ENCODE peak calls at places on chromosomes 11 and 22, in four cellular contexts. M, L, V and K are unnamed samples.

GRCh38 chr11:77211040-77211451 is 83.0 kb downstream of the MYO7A start:
- DNase-seq in M (no peak), L (peak), V (no peak), K (no peak)

GRCh38 chr11:7422544-7423331 is 62.6 kb upstream of the OLFML1 start:
- DNase-seq in M (no peak), L (no peak), V (no peak), K (no peak)

GRCh38 chr11:114134870-114135269 is 75.4 kb downstream of the ZBTB16 start:
- DNase-seq in M (no peak), L (no peak), V (no peak), K (no peak)

GRCh38 chr22:46596819-46597218 is 23.4 kb upstream of the GRAMD4 start:
- DNase-seq in M (no peak), L (peak), V (no peak), K (peak)

GRCh38 chr11:134973801-134974200 is 561.8 kb upstream of the B3GAT1 start:
- DNase-seq in M (no peak), L (no peak), V (no peak), K (no peak)

GRCh38 chr11:64262271-64263002 is 11.1 kb downstream of the PLCB3 start:
- DNase-seq in M (no peak), L (no peak), V (no peak), K (no peak)

GRCh38 chr22:39997939-39998726 is 3.4 kb downstream of the FAM83F start:
- DNase-seq in M (no peak), L (peak), V (no peak), K (no peak)

GRCh38 chr11:58958500-58958899 is 19.2 kb downstream of the GLYATL1 start:
- DNase-seq in M (no peak), L (peak), V (peak), K (no peak)

GRCh38 chr11:112082729-112083128 is 3.8 kb downstream of the TIMM8B start:
- DNase-seq in M (no peak), L (no peak), V (no peak), K (no peak)

GRCh38 chr11:10747733-10748132 is 3.3 kb upstream of the CTR9 start:
- DNase-seq in M (no peak), L (no peak), V (no peak), K (no peak)

GRCh38 chr22:49017769-49018330 is 809.8 kb downstream of the BRD1 start:
- DNase-seq in M (no peak), L (no peak), V (no peak), K (peak)

GRCh38 chr22:44190381-44190976 is 9.8 kb downstream of the PARVG start:
- DNase-seq in M (no peak), L (no peak), V (no peak), K (no peak)

GRCh38 chr11:30429550-30429949 is 106.6 kb downstream of the ARL14EP start:
- DNase-seq in M (no peak), L (no peak), V (no peak), K (no peak)

GRCh38 chr11:63839508-63840355 is 822 bp downstream of the MARK2 start:
- DNase-seq in M (no peak), L (peak), V (no peak), K (peak)

GRCh38 chr11:22711880-22712279 is 45.5 kb downstream of the GAS2 start:
- DNase-seq in M (no peak), L (peak), V (no peak), K (no peak)

GRCh38 chr22:32052259-32052658 is 9.2 kb downstream of the SLC5A1 start:
- DNase-seq in M (no peak), L (no peak), V (no peak), K (no peak)

GRCh38 chr11:123429336-123429735 is 733 bp upstream of the GRAMD1B start:
- DNase-seq in M (no peak), L (no peak), V (no peak), K (no peak)

GRCh38 chr11:106391771-106392412 is 314.4 kb downstream of the AASDHPPT start:
- DNase-seq in M (no peak), L (no peak), V (no peak), K (no peak)

GRCh38 chr11:29159552-29160465 is 857.0 kb downstream of the KCNA4 start:
- DNase-seq in M (no peak), L (peak), V (no peak), K (no peak)

GRCh38 chr11:3959918-3960295 is 104.4 kb downstream of the STIM1 start:
- DNase-seq in M (no peak), L (no peak), V (no peak), K (no peak)

GRCh38 chr22:46131151-46131587 is 19.2 kb upstream of the PPARA start:
- DNase-seq in M (no peak), L (no peak), V (no peak), K (no peak)

GRCh38 chr11:77779935-77780334 is 40.6 kb downstream of the RSF1 start:
- DNase-seq in M (no peak), L (no peak), V (no peak), K (no peak)

GRCh38 chr11:11580831-11581492 is 40.8 kb downstream of the GALNT18 start:
- DNase-seq in M (no peak), L (no peak), V (no peak), K (no peak)

GRCh38 chr11:57566035-57566504 is 1.4 kb downstream of the UBE2L6 start:
- DNase-seq in M (no peak), L (peak), V (no peak), K (no peak)

GRCh38 chr11:125451400-125452124 is 44.5 kb downstream of the FEZ1 start:
- DNase-seq in M (no peak), L (peak), V (no peak), K (no peak)

GRCh38 chr11:116173506-116173905 is 599.3 kb downstream of the BUD13 start:
- DNase-seq in M (no peak), L (peak), V (no peak), K (no peak)

GRCh38 chr11:59145534-59145933 is 2.9 kb downstream of the FAM111A start:
- DNase-seq in M (no peak), L (no peak), V (no peak), K (no peak)

GRCh38 chr11:31805629-31806185 is 5.4 kb downstream of the PAX6 start:
- DNase-seq in M (no peak), L (no peak), V (no peak), K (peak)

GRCh38 chr11:59429924-59430516 is 3.8 kb upstream of the OR5A2 start:
- DNase-seq in M (no peak), L (peak), V (no peak), K (no peak)

GRCh38 chr22:49956418-49956770 is 4.2 kb upstream of the PIM3 start:
- DNase-seq in M (no peak), L (no peak), V (no peak), K (no peak)